ENCODE peak calls at places on chromosome 2, in ten cellular contexts. C is hepatocyte, L is neural crest cell, U is WTC11, H is lower lobe of right lung, I is astrocyte of the spinal cord, B is sigmoid colon, V is mesothelial cell of epicardium, N is cardiac fibroblast, D is uterus. M is an unnamed sample.

GRCh38 chr2:61962095-61962984 is 56.9 kb downstream of the COMMD1 start:
- DNase-seq in U (no peak), H (no peak), C (peak), V (no peak), L (no peak), D (no peak), N (no peak), I (no peak), B (no peak), M (no peak)

GRCh38 chr2:223855426-223855825 is 18.0 kb upstream of the AP1S3 start:
- DNase-seq in H (no peak), U (no peak), I (peak), C (no peak), V (no peak), N (no peak), L (no peak), D (no peak), B (no peak), M (peak)

GRCh38 chr2:117067917-117068316 is 746.6 kb upstream of the DDX18 start:
- DNase-seq in C (no peak), U (no peak), B (no peak), I (no peak), L (no peak), V (no peak), D (no peak), H (no peak), N (no peak), M (no peak)

GRCh38 chr2:227848586-227848985 is 22.8 kb upstream of the DAW1 start:
- DNase-seq in D (no peak), B (no peak), V (no peak), U (no peak), I (no peak), H (no peak), N (no peak), C (peak), L (no peak), M (no peak)

GRCh38 chr2:28633204-28633603 is 118.4 kb upstream of the PPP1CB start:
- DNase-seq in I (no peak), U (no peak), C (no peak), B (no peak), L (no peak), D (no peak), V (no peak), H (no peak), N (no peak), M (no peak)

GRCh38 chr2:100750143-100750542 is 69.8 kb upstream of the NPAS2 start:
- DNase-seq in U (no peak), V (no peak), B (no peak), C (no peak), L (no peak), H (no peak), I (no peak), N (no peak), D (no peak), M (no peak)

GRCh38 chr2:63050186-63050915 is at the start of gene OTX1:
- DNase-seq in H (peak), U (peak), N (peak), V (peak), C (peak), B (peak), L (peak), D (no peak), I (no peak), M (no peak)

GRCh38 chr2:42050350-42051167 is 2.7 kb downstream of the PKDCC start:
- DNase-seq in B (no peak), H (no peak), C (no peak), N (no peak), D (no peak), I (no peak), V (no peak), U (no peak), L (no peak), M (no peak)

GRCh38 chr2:185279999-185280398 is 458.6 kb upstream of the FSIP2 start:
- DNase-seq in L (no peak), B (no peak), H (no peak), C (no peak), N (peak), V (no peak), D (no peak), U (no peak), I (peak), M (no peak)

GRCh38 chr2:57460875-57461274 is 585.7 kb upstream of the VRK2 start:
- DNase-seq in B (no peak), N (no peak), C (no peak), D (no peak), V (no peak), L (no peak), I (no peak), H (no peak), U (no peak), M (no peak)

GRCh38 chr2:67342394-67342793 is 54.7 kb upstream of the ETAA1 start:
- DNase-seq in U (no peak), L (no peak), B (no peak), D (no peak), C (no peak), I (no peak), H (no peak), V (no peak), N (no peak), M (no peak)

DNA sequence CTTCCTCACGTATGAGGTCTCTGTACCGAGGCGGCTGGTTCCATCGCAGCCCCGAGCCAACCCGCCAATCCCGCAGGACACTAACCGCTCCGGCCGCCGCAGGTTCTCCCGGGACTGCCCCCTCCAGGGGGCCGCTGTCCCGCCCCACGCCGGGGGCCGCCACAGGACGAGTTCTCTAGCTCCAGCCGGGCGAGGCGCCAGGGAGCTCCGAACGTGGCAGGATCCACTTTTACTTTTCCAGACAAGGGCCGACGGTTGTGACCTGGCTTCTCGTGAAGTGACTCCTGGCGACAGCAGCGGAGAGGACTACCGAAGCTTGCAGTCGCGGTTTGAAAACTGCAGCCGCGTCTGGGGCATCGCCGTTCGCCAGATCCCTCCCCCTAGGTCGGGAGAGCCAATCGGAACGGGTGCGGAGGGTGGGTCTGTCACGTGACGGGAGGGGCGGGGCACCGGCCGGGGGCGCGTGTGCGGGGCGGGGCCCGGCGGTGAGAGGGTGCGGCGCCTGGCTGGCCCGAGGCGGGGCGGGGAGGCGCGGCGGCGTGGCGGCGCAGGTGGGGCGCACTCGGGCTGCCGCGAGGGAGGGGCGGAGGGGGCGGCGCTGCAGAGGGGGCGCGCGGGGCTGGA is at the start of gene STK17B:
- DNase-seq in U (peak), H (peak), C (peak), D (peak), L (peak), V (peak), N (peak), B (peak), I (peak), M (peak)
- TF ChIP-seq CTCF in U (no peak), H (no peak), C (no peak), D (no peak), L (peak), V (no peak), N (no peak), B (no peak), I (no peak), M (peak)

GRCh38 chr2:75429036-75429435 is 131.7 kb downstream of the EVA1A start:
- DNase-seq in H (no peak), C (no peak), B (no peak), U (no peak), V (no peak), D (no peak), L (no peak), N (no peak), I (no peak), M (no peak)

GRCh38 chr2:75428060-75428459 is 132.7 kb downstream of the EVA1A start:
- DNase-seq in C (no peak), I (no peak), B (no peak), D (no peak), N (no peak), U (no peak), H (no peak), V (no peak), L (no peak), M (no peak)

GRCh38 chr2:75428627-75429026 is 132.1 kb downstream of the EVA1A start:
- DNase-seq in B (no peak), U (no peak), H (no peak), D (no peak), L (no peak), N (no peak), I (no peak), V (no peak), C (no peak), M (no peak)

GRCh38 chr2:75424936-75425619 is 135.7 kb downstream of the EVA1A start:
- DNase-seq in C (no peak), H (no peak), U (peak), V (no peak), B (no peak), L (no peak), D (no peak), I (peak), N (peak), M (no peak)
- TF ChIP-seq CTCF in C (peak), H (no peak), U (peak), V (no peak), B (no peak), L (no peak), D (no peak), I (no peak), N (no peak), M (no peak)

GRCh38 chr2:119350311-119350998 is 16.2 kb downstream of the C2orf76 start:
- DNase-seq in D (no peak), L (no peak), C (no peak), N (no peak), B (no peak), H (no peak), U (peak), V (no peak), I (no peak), M (no peak)
- TF ChIP-seq CTCF in D (no peak), L (peak), C (peak), N (no peak), B (no peak), H (no peak), U (no peak), V (no peak), I (no peak), M (peak)

GRCh38 chr2:36528274-36528673 is 69.7 kb downstream of the FEZ2 start:
- DNase-seq in B (no peak), L (no peak), D (no peak), V (no peak), C (no peak), N (no peak), U (no peak), I (no peak), H (no peak), M (no peak)

GRCh38 chr2:36530178-36530982 is 67.6 kb downstream of the FEZ2 start:
- DNase-seq in L (no peak), H (no peak), V (no peak), B (no peak), D (no peak), C (no peak), I (peak), N (peak), U (no peak), M (peak)

GRCh38 chr2:36526216-36526615 is 71.8 kb downstream of the FEZ2 start:
- DNase-seq in B (no peak), L (no peak), D (no peak), I (no peak), H (no peak), N (peak), V (no peak), C (no peak), U (no peak), M (no peak)

GRCh38 chr2:36530983-36531354 is 67.0 kb downstream of the FEZ2 start:
- DNase-seq in B (no peak), L (no peak), I (peak), U (no peak), C (no peak), N (peak), H (no peak), V (no peak), D (no peak), M (peak)

DNA sequence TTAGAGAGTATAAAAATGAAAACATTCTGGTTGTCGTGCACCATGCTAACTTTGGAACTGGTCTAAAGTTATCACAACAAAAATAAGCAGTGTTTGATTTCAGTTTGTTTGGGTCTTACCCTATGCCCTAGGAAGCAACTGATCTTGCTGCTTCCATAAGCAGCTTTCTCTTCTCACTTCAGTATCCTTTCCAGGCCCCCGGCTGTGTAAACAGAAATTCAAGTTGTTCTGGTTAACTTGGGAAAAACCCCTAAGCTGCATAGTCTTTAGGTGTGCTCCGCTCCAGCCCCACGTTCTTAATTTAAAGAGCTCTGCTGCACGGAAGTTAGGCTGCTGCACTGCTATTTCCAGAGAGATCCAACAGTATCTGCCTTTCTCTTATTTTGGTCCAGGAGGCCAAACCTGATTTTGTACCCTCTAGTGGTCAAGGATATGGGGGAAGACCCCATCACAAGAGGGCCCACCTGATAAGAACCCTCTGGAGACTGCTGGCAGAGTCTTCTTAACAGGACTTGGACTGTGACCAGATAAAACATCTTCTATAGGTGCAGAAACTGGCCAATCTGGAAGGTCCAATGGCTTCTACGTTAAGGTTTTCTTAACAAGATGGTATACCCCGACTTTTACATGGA is 69.1 kb downstream of the FEZ2 start:
- DNase-seq in I (peak), C (no peak), L (no peak), H (no peak), B (no peak), D (no peak), U (no peak), N (no peak), V (no peak), M (no peak)
- TF ChIP-seq CTCF in I (no peak), C (no peak), L (no peak), H (no peak), B (no peak), D (no peak), U (no peak), N (no peak), V (no peak), M (no peak)

DNA sequence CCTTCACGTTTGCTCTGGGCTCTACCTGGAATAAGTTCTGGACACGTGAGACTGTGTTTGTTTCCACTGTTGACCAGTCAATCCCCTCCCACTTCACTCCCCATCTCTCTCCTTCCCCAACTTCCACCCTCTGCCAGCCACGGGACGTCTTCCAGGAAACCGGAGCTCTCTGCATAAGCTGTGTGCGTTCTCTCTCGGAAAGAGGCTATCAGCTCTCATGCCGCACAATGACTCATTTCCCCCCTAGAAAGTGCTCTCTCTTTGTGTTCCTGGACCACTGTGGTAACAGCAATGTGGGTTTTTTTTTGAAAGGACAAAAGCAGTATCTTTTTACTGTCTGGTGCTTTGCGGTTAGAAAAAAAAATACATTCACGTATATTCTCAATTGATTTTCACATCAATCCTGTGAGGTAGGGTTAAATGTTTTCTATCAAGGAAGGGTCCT is 10.2 kb downstream of the PROKR1 start:
- DNase-seq in U (no peak), H (no peak), B (no peak), N (peak), C (peak), L (no peak), I (peak), D (no peak), V (no peak), M (peak)
- TF ChIP-seq CTCF in U (no peak), H (no peak), B (no peak), N (no peak), C (no peak), L (no peak), I (no peak), D (no peak), V (no peak), M (no peak)